ENCODE peak calls at places on chromosomes 6 and 20, in four cellular contexts. Z, F, Y and R are unnamed samples.

GRCh38 chr6:146990821-146991798 is 213.1 kb upstream of the STXBP5 start:
- DNase-seq in Z (peak; percentile 76), F (peak; percentile 95), Y (no peak), R (no peak)

GRCh38 chr6:14321992-14322772 is 204.6 kb downstream of the CD83 start:
- DNase-seq in Z (peak; percentile 12), F (no peak), Y (no peak), R (peak; percentile 34)

GRCh38 chr6:105692630-105693212 is 289.8 kb upstream of the PREP start:
- DNase-seq in Z (no peak), F (no peak), Y (no peak), R (no peak)

GRCh38 chr6:113442040-113442439 is 415.1 kb upstream of the MARCKS start:
- DNase-seq in Z (no peak), F (no peak), Y (no peak), R (no peak)

GRCh38 chr20:2485662-2486061 is 15.1 kb upstream of the SNRPB start:
- DNase-seq in Z (no peak), F (no peak), Y (no peak), R (no peak)

GRCh38 chr6:162960674-162961457 is 233.1 kb downstream of the PACRG start:
- DNase-seq in Z (no peak), F (no peak), Y (no peak), R (no peak)

GRCh38 chr6:37507690-37508421 is 8.2 kb upstream of the CCDC167 start:
- DNase-seq in Z (no peak), F (no peak), Y (no peak), R (no peak)

GRCh38 chr6:80009531-80009930 is 5.1 kb downstream of the TTK start:
- DNase-seq in Z (no peak), F (no peak), Y (no peak), R (no peak)

GRCh38 chr6:45835725-45836437 is 179.8 kb downstream of the CLIC5 start:
- DNase-seq in Z (no peak), F (no peak), Y (no peak), R (no peak)

GRCh38 chr6:33974471-33974870 is 170.7 kb upstream of the MLN start:
- DNase-seq in Z (no peak), F (no peak), Y (no peak), R (peak; percentile 22)

GRCh38 chr6:27495386-27496135 is 22.7 kb upstream of the ZNF184 start:
- DNase-seq in Z (peak; percentile 94), F (peak; percentile 80), Y (peak; percentile 64), R (peak; percentile 89)

GRCh38 chr6:9398794-9399373 is 963.5 kb upstream of the SLC35B3 start:
- DNase-seq in Z (no peak), F (no peak), Y (no peak), R (peak; percentile 13)

GRCh38 chr6:146347690-146348089 is 195.9 kb upstream of the RAB32 start:
- DNase-seq in Z (no peak), F (no peak), Y (no peak), R (no peak)

GRCh38 chr6:69901361-69901760 is 35.0 kb downstream of the COL19A1 start:
- DNase-seq in Z (no peak), F (no peak), Y (no peak), R (no peak)

GRCh38 chr20:38680492-38681118 is 43.7 kb upstream of the SLC32A1 start:
- DNase-seq in Z (peak; percentile 50), F (peak; percentile 45), Y (no peak), R (peak; percentile 74)

GRCh38 chr6:154878866-154879491 is 116.1 kb upstream of the TIAM2 start:
- DNase-seq in Z (no peak), F (no peak), Y (no peak), R (no peak)

GRCh38 chr20:15740046-15740775 is 833.0 kb downstream of the KIF16B start:
- DNase-seq in Z (no peak), F (no peak), Y (no peak), R (no peak)

GRCh38 chr6:45703041-45703739 is 312.5 kb downstream of the CLIC5 start:
- DNase-seq in Z (no peak), F (no peak), Y (no peak), R (no peak)

GRCh38 chr6:105226598-105227291 is 46.9 kb upstream of the POPDC3 start:
- DNase-seq in Z (no peak), F (no peak), Y (no peak), R (no peak)

GRCh38 chr6:43771210-43771857 is 1.3 kb downstream of the VEGFA start:
- DNase-seq in Z (peak; percentile 82), F (peak; percentile 79), Y (no peak), R (peak; percentile 56)

GRCh38 chr6:41560440-41561192 is 14.4 kb downstream of the FOXP4 start:
- DNase-seq in Z (no peak), F (no peak), Y (no peak), R (peak; percentile 79)

GRCh38 chr6:166168616-166169548 is 1.2 kb upstream of the TBXT start:
- DNase-seq in Z (no peak), F (no peak), Y (no peak), R (peak; percentile 21)

GRCh38 chr6:127267742-127268588 is 1.3 kb downstream of the RNF146 start:
- DNase-seq in Z (peak; percentile 16), F (peak; percentile 12), Y (no peak), R (no peak)

GRCh38 chr6:5096482-5096881 is 11.3 kb downstream of the PPP1R3G start:
- DNase-seq in Z (peak; percentile 29), F (no peak), Y (no peak), R (no peak)

GRCh38 chr6:148203970-148204369 is 138.7 kb upstream of the SASH1 start:
- DNase-seq in Z (peak; percentile 8), F (no peak), Y (peak; percentile 66), R (no peak)

GRCh38 chr6:57205550-57206328 is 16.4 kb downstream of the RAB23 start:
- DNase-seq in Z (no peak), F (no peak), Y (no peak), R (no peak)

GRCh38 chr6:127349980-127350379 is 6.6 kb upstream of the ECHDC1 start:
- DNase-seq in Z (no peak), F (no peak), Y (no peak), R (no peak)

GRCh38 chr6:156719395-156719719 is 57.8 kb upstream of the ARID1B start:
- DNase-seq in Z (no peak), F (no peak), Y (no peak), R (no peak)

GRCh38 chr6:134342972-134343371 is 25.1 kb upstream of the SGK1 start:
- DNase-seq in Z (no peak), F (no peak), Y (no peak), R (no peak)

GRCh38 chr20:47847882-47848485 is 62.7 kb upstream of the SULF2 start:
- DNase-seq in Z (no peak), F (no peak), Y (no peak), R (no peak)

GRCh38 chr6:139553916-139554315 is 179.5 kb upstream of the CITED2 start:
- DNase-seq in Z (no peak), F (no peak), Y (no peak), R (no peak)

DNA sequence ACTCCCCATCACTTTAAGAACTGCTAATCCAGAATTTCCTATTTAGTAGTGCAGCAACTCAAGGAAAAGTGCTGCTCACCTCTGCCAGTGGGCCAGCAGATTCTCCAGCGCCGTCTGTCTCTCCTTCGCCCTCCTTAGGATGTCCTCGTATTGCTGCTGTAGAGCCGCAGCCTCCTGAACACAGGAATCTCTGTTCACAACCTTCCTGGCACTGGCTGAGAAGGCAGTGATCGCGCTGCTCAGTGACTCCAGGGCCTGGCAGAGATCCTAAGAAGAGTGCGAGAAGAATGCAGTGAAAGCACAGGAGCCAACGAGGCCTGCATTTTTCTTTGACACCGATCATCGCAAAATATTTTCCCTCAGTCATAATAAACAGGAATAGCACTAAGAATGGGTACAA is 209.0 kb downstream of the SYNE1 start:
- DNase-seq in Z (no peak), F (no peak), Y (no peak), R (peak; percentile 20)
- TF ChIP-seq NR2C2 in Z (no peak), F (no peak), Y (no peak), R (no peak)

DNA sequence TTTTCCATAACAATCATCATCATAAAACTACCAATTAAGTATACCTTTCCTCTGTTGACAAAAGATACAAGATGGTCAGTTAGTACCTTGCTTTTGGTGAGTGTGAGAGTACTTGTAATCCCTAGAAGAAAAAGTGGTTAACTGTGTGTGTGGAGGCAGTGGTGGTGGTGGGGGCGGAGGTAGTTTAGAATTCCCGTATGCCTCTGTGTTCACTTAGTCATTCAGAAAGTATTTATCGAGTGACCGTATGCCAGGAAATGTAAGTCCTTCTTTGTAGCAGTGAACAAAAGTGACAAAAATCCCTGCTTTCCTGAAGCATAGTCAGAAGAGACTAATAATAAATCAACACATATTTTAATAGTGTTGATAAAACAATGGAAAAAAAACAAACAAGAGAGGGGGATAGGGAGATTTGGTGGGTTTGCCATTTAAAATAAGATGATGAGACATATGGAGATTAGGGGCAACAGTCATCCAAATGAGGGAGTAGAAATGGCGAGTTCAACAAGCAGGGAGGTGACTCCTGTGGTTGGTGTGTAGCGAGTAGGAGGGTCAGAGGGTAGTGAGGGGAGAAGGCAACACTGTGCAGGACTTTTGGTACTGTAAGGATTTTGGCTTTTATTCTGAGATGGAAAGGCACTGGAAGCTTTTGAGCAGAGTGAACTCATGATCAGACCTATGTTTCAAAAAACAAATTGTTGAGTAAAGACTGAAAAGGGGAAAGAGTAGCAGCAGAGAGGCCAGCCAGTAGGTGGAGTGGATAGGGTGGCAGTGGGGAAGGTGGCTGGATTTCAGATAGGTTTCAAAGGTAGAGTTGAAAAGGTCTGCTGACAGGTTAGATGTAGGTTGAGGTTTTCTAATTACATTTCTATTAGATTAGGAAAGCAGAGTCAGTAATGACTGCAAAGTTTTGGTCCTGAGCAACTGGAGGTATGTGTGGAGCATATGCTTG is 40.3 kb upstream of the SIM1 start:
- DNase-seq in Z (no peak), F (no peak), Y (no peak), R (no peak)
- TF ChIP-seq NR2C2 in Z (no peak), F (no peak), Y (no peak), R (no peak)

GRCh38 chr20:49199729-49200293 is 11.7 kb upstream of the STAU1 start:
- DNase-seq in Z (no peak), F (no peak), Y (no peak), R (no peak)
- TF ChIP-seq NR2C2 in Z (no peak), F (no peak), Y (no peak), R (no peak)

GRCh38 chr6:1916334-1916985 is 306.7 kb downstream of the FOXC1 start:
- DNase-seq in Z (no peak), F (no peak), Y (no peak), R (no peak)
- TF ChIP-seq NR2C2 in Z (no peak), F (no peak), Y (no peak), R (no peak)

GRCh38 chr6:107977283-107977682 is 19.3 kb upstream of the SEC63 start:
- DNase-seq in Z (peak; percentile 29), F (no peak), Y (no peak), R (no peak)

GRCh38 chr6:107987805-107988204 is 29.8 kb upstream of the SEC63 start:
- DNase-seq in Z (no peak), F (no peak), Y (no peak), R (no peak)

GRCh38 chr6:107985701-107986100 is 27.7 kb upstream of the SEC63 start:
- DNase-seq in Z (no peak), F (no peak), Y (no peak), R (no peak)

GRCh38 chr6:107981695-107982094 is 23.7 kb upstream of the SEC63 start:
- DNase-seq in Z (no peak), F (no peak), Y (no peak), R (no peak)

DNA sequence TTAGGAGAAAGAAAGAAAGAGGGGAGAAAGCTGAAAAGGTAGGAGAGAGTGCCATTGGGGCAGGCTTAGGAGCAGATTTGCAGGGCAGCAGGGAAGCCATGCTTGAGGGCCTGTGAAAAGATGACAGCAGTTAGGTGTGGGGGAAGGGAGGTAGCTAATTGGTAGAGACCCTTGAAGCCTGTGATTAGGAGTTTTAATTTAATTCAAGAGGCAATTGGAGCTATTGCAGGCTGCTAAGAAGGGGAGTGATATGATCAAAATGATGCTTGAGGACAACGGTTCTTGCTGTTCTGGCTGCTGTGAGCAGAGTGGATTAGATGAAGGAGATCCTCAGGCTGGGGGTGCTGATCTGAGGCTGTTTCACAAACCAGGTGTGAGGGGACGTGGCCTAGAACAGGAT is 24.5 kb upstream of the SEC63 start:
- DNase-seq in Z (no peak), F (no peak), Y (no peak), R (no peak)
- TF ChIP-seq NR2C2 in Z (no peak), F (no peak), Y (no peak), R (no peak)